ENCODE peak calls at places on chromosomes 1 and 21, in eight cellular contexts. S is pancreas, W is A673, F is psoas muscle, Q is Panc1, T is dorsolateral prefrontal cortex, N is K562, P is heart right ventricle. Z is an unnamed sample.

GRCh38 chr1:53145942-53146708 is 3.7 kb upstream of the SLC1A7 start:
- DNase-seq in Q (no peak), S (peak; percentile 86), P (peak; percentile 30), N (peak; percentile 72), T (no peak), F (peak; percentile 77), W (peak; percentile 91), Z (peak; percentile 75)

GRCh38 chr1:61480273-61480672 is 244.7 kb downstream of the TM2D1 start:
- DNase-seq in S (no peak), T (no peak), F (no peak), Q (no peak), W (no peak), N (no peak), P (no peak), Z (no peak)

GRCh38 chr1:35708179-35708891 is 10.3 kb downstream of the C1orf216 start:
- DNase-seq in Q (no peak), F (no peak), P (no peak), T (peak; percentile 56), S (no peak), W (peak; percentile 23), N (no peak), Z (no peak)

GRCh38 chr1:23421752-23422312 is 2.7 kb downstream of the TCEA3 start:
- DNase-seq in T (no peak), P (no peak), N (peak; percentile 41), W (no peak), S (peak; percentile 65), Q (no peak), F (no peak), Z (no peak)

GRCh38 chr1:155834296-155834926 is 22.6 kb downstream of the GON4L start:
- DNase-seq in T (no peak), P (no peak), W (peak; percentile 30), Q (no peak), N (peak; percentile 94), F (no peak), S (no peak), Z (no peak)

GRCh38 chr1:228936881-228937280 is 201.6 kb downstream of the RHOU start:
- DNase-seq in P (no peak), T (no peak), F (no peak), N (no peak), S (no peak), Q (no peak), W (no peak), Z (no peak)

GRCh38 chr1:30419246-30419720 is 304.1 kb downstream of the MATN1 start:
- DNase-seq in S (no peak), Q (no peak), F (no peak), W (no peak), N (no peak), T (no peak), P (no peak), Z (peak; percentile 24)

GRCh38 chr21:31873275-31873695 is 465 bp downstream of the HUNK start:
- DNase-seq in T (no peak), P (peak; percentile 23), S (peak; percentile 55), Q (no peak), F (peak; percentile 28), W (no peak), N (no peak), Z (no peak)

GRCh38 chr1:204149107-204149506 is 2.7 kb downstream of the ETNK2 start:
- DNase-seq in P (no peak), Q (no peak), F (no peak), S (no peak), N (no peak), T (no peak), W (no peak), Z (no peak)

GRCh38 chr1:208885046-208885445 is 640.9 kb upstream of the PLXNA2 start:
- DNase-seq in W (no peak), S (no peak), P (no peak), Q (no peak), T (no peak), N (no peak), F (no peak), Z (no peak)

GRCh38 chr1:166086113-166086908 is 80.5 kb downstream of the FAM78B start:
- DNase-seq in T (no peak), Q (no peak), F (no peak), P (no peak), S (no peak), W (no peak), N (no peak), Z (no peak)

GRCh38 chr1:17874665-17875064 is 119.5 kb downstream of the ACTL8 start:
- DNase-seq in N (no peak), W (no peak), T (no peak), P (no peak), S (no peak), F (no peak), Q (no peak), Z (no peak)

GRCh38 chr1:208162903-208163302 is 81.3 kb downstream of the PLXNA2 start:
- DNase-seq in Q (no peak), W (no peak), S (no peak), T (no peak), P (no peak), N (no peak), F (no peak), Z (peak; percentile 85)

GRCh38 chr1:53704304-53704703 is 34.7 kb downstream of the GLIS1 start:
- DNase-seq in N (no peak), S (no peak), T (no peak), Q (no peak), W (no peak), F (no peak), P (no peak), Z (no peak)

GRCh38 chr1:159008744-159009188 is 941 bp upstream of the IFI16 start:
- DNase-seq in T (no peak), F (no peak), N (no peak), Q (no peak), S (no peak), P (no peak), W (no peak), Z (no peak)

GRCh38 chr21:32096411-32096810 is 182.4 kb downstream of the MIS18A start:
- DNase-seq in N (peak; percentile 54), Q (no peak), P (peak; percentile 17), S (no peak), F (no peak), T (no peak), W (peak; percentile 30), Z (no peak)

GRCh38 chr1:8363764-8364301 is 45.9 kb downstream of the SLC45A1 start:
- DNase-seq in W (peak; percentile 88), T (no peak), Q (no peak), S (no peak), P (no peak), N (no peak), F (no peak), Z (no peak)

GRCh38 chr1:59750612-59751395 is 63.9 kb upstream of the HOOK1 start:
- DNase-seq in F (no peak), T (no peak), W (no peak), N (no peak), P (no peak), S (no peak), Q (no peak), Z (peak; percentile 30)

DNA sequence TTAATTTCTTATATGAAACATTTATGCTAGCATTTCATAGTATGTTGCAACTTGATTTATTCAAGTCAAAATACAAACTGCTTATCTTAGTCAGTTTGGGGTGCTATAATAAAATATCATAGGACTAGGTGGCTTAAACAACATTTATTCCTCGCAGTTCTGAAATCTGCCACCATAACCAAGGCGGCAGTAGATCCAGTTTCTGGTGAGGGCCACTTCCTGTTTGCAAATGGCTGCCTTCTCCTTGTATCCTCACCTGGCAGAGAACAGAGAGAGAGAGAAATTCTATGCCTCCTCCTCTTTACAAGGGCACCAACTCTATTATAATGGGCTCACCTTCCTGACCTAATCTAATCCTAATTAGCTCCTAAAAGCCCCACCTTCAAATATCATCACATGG is 76.1 kb upstream of the RGS2 start:
- DNase-seq in W (peak; percentile 40), S (no peak), N (peak; percentile 11), T (no peak), P (no peak), F (no peak), Q (no peak), Z (no peak)
- TF ChIP-seq CTCF in W (peak; percentile 34), S (no peak), N (no peak), T (no peak), P (no peak), F (no peak), Q (peak; percentile 28), Z (no peak)

GRCh38 chr1:183438060-183438459 is 19.9 kb upstream of the NMNAT2 start:
- DNase-seq in P (no peak), S (no peak), W (no peak), N (no peak), T (no peak), Q (no peak), F (no peak), Z (no peak)

GRCh38 chr1:183449223-183449770 is 23.0 kb upstream of the SMG7 start:
- DNase-seq in P (no peak), N (no peak), S (no peak), T (no peak), F (no peak), Q (no peak), W (no peak), Z (no peak)

GRCh38 chr1:183443025-183443424 is 24.8 kb upstream of the NMNAT2 start:
- DNase-seq in P (no peak), F (no peak), W (no peak), S (no peak), Q (no peak), T (no peak), N (no peak), Z (no peak)

GRCh38 chr1:183444243-183444642 is 26.1 kb upstream of the NMNAT2 start:
- DNase-seq in P (no peak), T (no peak), N (no peak), F (no peak), Q (no peak), S (no peak), W (no peak), Z (no peak)

GRCh38 chr1:183443466-183443865 is 25.3 kb upstream of the NMNAT2 start:
- DNase-seq in T (no peak), P (no peak), F (no peak), W (no peak), Q (no peak), S (no peak), N (no peak), Z (no peak)
- H3K27ac ChIP-seq in T (no peak overlapping the region), P (no peak overlapping the region), F (no peak overlapping the region), W (no peak overlapping the region), Q (no peak overlapping the region), S (no peak overlapping the region), N (no peak overlapping the region), Z (no peak overlapping the region)

GRCh38 chr1:112337028-112337531 is 58.9 kb upstream of the CTTNBP2NL start:
- DNase-seq in W (peak; percentile 45), S (peak; percentile 44), F (peak; percentile 51), P (peak; percentile 51), T (no peak), Q (peak; percentile 12), N (peak; percentile 59), Z (peak; percentile 42)
- TF ChIP-seq CTCF in W (peak; percentile 61), S (peak; percentile 15), F (peak; percentile 49), P (peak; percentile 62), T (peak; percentile 55), Q (peak; percentile 78), N (peak; percentile 79), Z (peak; percentile 37)

DNA sequence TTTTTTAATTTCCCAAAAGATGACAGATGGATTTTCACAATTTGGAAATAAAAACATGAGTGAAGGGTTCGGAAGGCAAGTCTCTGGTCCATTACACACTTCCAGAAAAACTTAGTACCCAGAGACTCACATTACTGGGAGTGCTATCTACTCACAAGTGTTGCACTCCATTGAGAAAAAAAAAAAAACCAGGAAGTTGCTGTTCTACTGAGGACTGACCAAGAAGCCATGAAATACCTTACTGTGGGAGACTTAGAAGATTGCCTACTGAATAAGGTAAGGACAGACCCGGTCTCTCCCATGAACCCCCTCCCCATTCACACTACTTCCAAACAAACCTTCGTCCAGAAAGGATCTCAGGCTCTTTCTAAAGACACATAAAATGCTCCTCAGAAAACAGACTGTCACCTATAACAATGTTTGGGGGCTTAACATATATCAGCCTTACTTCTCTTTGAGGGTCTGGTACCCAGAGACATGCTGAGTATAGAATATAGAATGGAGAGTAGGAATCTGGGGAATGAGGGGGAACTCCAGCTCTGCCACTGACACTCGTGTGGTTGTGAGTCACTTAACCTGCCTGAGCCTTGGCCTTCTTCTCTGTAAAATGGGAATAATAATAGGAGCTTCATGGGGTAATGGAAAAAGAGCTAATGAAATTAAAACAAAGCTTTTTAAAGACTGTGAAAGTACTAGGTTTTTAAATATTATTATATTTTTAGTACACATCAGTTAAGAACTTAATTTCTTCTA is 1.4 kb downstream of the MAB21L3 start:
- DNase-seq in W (no peak), N (no peak), S (no peak), T (no peak), P (no peak), F (no peak), Q (no peak), Z (no peak)
- H3K27ac ChIP-seq in W (no peak overlapping the region), N (no peak overlapping the region), S (no peak overlapping the region), T (no peak overlapping the region), P (no peak overlapping the region), F (no peak overlapping the region), Q (no peak overlapping the region), Z (no peak overlapping the region)